ENCODE peak calls at places on chromosome 12, in four cellular contexts. H is gastrocnemius medialis, J is HL-60, I is PC-3. M is an unnamed sample.
A peak's percentile ranks its signal among the peaks of the same experiment; 100 is the strongest.

GRCh38 chr12:130948136-130948535 is 5.6 kb upstream of the ADGRD1 start:
- DNase-seq in H (no peak), J (no peak), I (no peak), M (no peak)

GRCh38 chr12:104998423-104999346 is 12.6 kb downstream of the NOPCHAP1 start:
- DNase-seq in H (no peak), J (no peak), I (no peak), M (no peak)

GRCh38 chr12:104604070-104604994 is 147.6 kb downstream of the CHST11 start:
- DNase-seq in H (peak; percentile 48), J (peak; percentile 87), I (peak; percentile 92), M (no peak)

GRCh38 chr12:12501121-12501520 is 61.5 kb downstream of the DUSP16 start:
- DNase-seq in H (no peak), J (no peak), I (no peak), M (no peak)

GRCh38 chr12:106766393-106766826 is 8.1 kb upstream of the RIC8B start:
- DNase-seq in H (no peak), J (no peak), I (no peak), M (no peak)

GRCh38 chr12:94982456-94982855 is 21.0 kb downstream of the NDUFA12 start:
- DNase-seq in H (no peak), J (no peak), I (no peak), M (no peak)

GRCh38 chr12:124901003-124901402 is 13.4 kb downstream of the UBC start:
- DNase-seq in H (no peak), J (no peak), I (no peak), M (no peak)

GRCh38 chr12:62297321-62297720 is 37.1 kb downstream of the USP15 start:
- DNase-seq in H (no peak), J (peak; percentile 17), I (no peak), M (no peak)

GRCh38 chr12:126337556-126337955 is 1272.3 kb downstream of the AACS start:
- DNase-seq in H (no peak), J (no peak), I (peak; percentile 53), M (no peak)

GRCh38 chr12:104710940-104711725 is 247.0 kb downstream of the SLC41A2 start:
- DNase-seq in H (no peak), J (no peak), I (peak; percentile 48), M (no peak)

DNA sequence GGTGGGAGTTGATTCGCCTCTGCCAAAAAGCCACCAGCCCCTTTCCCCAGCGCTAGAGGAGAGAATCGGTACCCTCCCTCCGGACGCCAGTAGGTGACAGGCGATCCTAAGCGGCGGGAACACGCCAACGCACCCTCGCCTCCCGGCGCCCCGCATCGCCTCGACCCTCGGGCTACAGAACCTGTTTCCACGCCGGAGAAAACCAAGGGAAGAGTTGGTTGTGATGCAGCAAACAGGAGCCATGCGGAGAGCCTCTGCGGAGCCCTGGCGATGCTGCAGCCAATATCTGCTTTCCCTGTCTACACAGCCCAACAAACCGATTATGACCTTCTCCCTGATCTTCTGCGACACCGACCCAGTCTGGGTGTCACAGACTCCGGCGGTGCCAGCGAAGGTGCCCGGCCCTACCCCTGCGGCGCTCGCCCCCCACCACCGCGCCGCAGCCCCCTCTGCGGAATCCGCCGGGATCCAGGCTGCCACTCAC is 523 bp downstream of the PRICKLE1 start:
- DNase-seq in H (no peak), J (peak; percentile 12), I (peak; percentile 64), M (no peak)
- TF ChIP-seq CTCF in H (peak; percentile 68), J (peak; percentile 67), I (peak; percentile 77), M (no peak)

GRCh38 chr12:570237-570925 is 92.9 kb downstream of the NINJ2 start:
- DNase-seq in H (peak; percentile 83), J (no peak), I (peak; percentile 81), M (no peak)

GRCh38 chr12:569803-570236 is 93.4 kb downstream of the NINJ2 start:
- DNase-seq in H (peak; percentile 67), J (peak; percentile 73), I (peak; percentile 80), M (no peak)

GRCh38 chr12:571795-572531 is 91.3 kb downstream of the NINJ2 start:
- DNase-seq in H (peak; percentile 65), J (no peak), I (peak; percentile 32), M (no peak)

GRCh38 chr12:572532-572899 is 90.7 kb downstream of the NINJ2 start:
- DNase-seq in H (no peak), J (no peak), I (no peak), M (no peak)

GRCh38 chr12:570949-571794 is 92.1 kb downstream of the NINJ2 start:
- DNase-seq in H (peak; percentile 80), J (no peak), I (peak; percentile 85), M (no peak)
- H3K4me3 ChIP-seq in H (peak overlapping the region; percentile 71), J (no peak overlapping the region), I (peak overlapping the region; percentile 87), M (peak overlapping the region; percentile 36)

GRCh38 chr12:32895688-32896437 is 714 bp downstream of the PKP2 start:
- DNase-seq in H (no peak), J (no peak), I (peak; percentile 20), M (no peak)
- TF ChIP-seq CTCF in H (no peak), J (no peak), I (peak; percentile 34), M (peak; percentile 26)

DNA sequence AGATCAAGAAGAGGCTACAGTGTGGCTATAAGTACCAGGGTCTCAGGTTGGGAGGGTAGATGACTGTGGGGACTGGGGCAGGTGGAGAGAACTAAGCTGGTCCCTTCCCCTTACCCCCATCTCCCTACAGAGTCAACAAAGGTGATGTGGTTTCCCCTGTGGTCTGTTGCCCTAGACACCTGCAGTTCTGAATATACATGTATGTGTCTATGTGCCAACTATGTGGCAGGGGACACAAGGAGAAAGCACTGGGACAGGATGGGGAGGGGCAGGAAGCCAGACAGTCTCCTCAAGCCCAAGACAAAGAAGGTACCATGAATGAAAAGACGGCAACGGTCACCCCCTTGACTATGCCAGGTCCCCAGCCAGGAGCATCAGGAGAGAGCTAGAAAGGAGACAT is 4.5 kb upstream of the HDAC7 start:
- DNase-seq in H (no peak), J (no peak), I (no peak), M (no peak)
- H3K4me3 ChIP-seq in H (no peak overlapping the region), J (no peak overlapping the region), I (no peak overlapping the region), M (no peak overlapping the region)

M was measured in esophagus squamous epithelium.